ENCODE peak calls at places on chromosomes 12 and 14, in nine cellular contexts. One of them, this sample, is unnamed.

GRCh38 chr14:87745507-87746118 is 247.4 kb downstream of the GALC start:
- DNase-seq in AG09309: no peak
- DNase-seq in brain microvascular endothelial cell: peak; percentile 0
- DNase-seq in AG04449: no peak
- DNase-seq in GM03348: peak; percentile 60
- DNase-seq in activated CD4-positive, alpha-beta T cell treated with anti-CD3 and anti-CD28 coated beads, Interleukin-2, amount 50 U/mL, for 48 hours: peak; percentile 2
- DNase-seq in lower leg skin: no peak
- DNase-seq in smooth muscle cell of the brain vasculature: no peak
- DNase-seq in CD4-positive, alpha-beta memory T cell: peak; percentile 1
- DNase-seq in this sample: no peak

GRCh38 chr12:122366685-122367475 is 55.6 kb downstream of the CLIP1 start:
- DNase-seq in GM03348: peak; percentile 90
- DNase-seq in brain microvascular endothelial cell: peak; percentile 86
- DNase-seq in lower leg skin: peak; percentile 80
- DNase-seq in CD4-positive, alpha-beta memory T cell: no peak
- DNase-seq in activated CD4-positive, alpha-beta T cell treated with anti-CD3 and anti-CD28 coated beads, Interleukin-2, amount 50 U/mL, for 48 hours: no peak
- DNase-seq in smooth muscle cell of the brain vasculature: peak; percentile 35
- DNase-seq in AG04449: peak; percentile 73
- DNase-seq in AG09309: peak; percentile 78
- DNase-seq in this sample: no peak

GRCh38 chr12:68334136-68334535 is 2.0 kb upstream of the MDM1 start:
- DNase-seq in brain microvascular endothelial cell: no peak
- DNase-seq in GM03348: no peak
- DNase-seq in smooth muscle cell of the brain vasculature: no peak
- DNase-seq in AG04449: no peak
- DNase-seq in activated CD4-positive, alpha-beta T cell treated with anti-CD3 and anti-CD28 coated beads, Interleukin-2, amount 50 U/mL, for 48 hours: peak; percentile 14
- DNase-seq in lower leg skin: no peak
- DNase-seq in AG09309: no peak
- DNase-seq in CD4-positive, alpha-beta memory T cell: peak; percentile 10
- DNase-seq in this sample: no peak

GRCh38 chr14:61668267-61668666 is 27.0 kb upstream of the HIF1A start:
- DNase-seq in GM03348: no peak
- DNase-seq in activated CD4-positive, alpha-beta T cell treated with anti-CD3 and anti-CD28 coated beads, Interleukin-2, amount 50 U/mL, for 48 hours: no peak
- DNase-seq in brain microvascular endothelial cell: no peak
- DNase-seq in CD4-positive, alpha-beta memory T cell: no peak
- DNase-seq in lower leg skin: no peak
- DNase-seq in smooth muscle cell of the brain vasculature: no peak
- DNase-seq in AG04449: no peak
- DNase-seq in AG09309: no peak
- DNase-seq in this sample: no peak

GRCh38 chr14:34733245-34733644 is 18.9 kb upstream of the CFL2 start:
- DNase-seq in activated CD4-positive, alpha-beta T cell treated with anti-CD3 and anti-CD28 coated beads, Interleukin-2, amount 50 U/mL, for 48 hours: no peak
- DNase-seq in brain microvascular endothelial cell: no peak
- DNase-seq in CD4-positive, alpha-beta memory T cell: no peak
- DNase-seq in lower leg skin: no peak
- DNase-seq in GM03348: peak; percentile 62
- DNase-seq in AG04449: no peak
- DNase-seq in smooth muscle cell of the brain vasculature: no peak
- DNase-seq in AG09309: no peak
- DNase-seq in this sample: no peak

GRCh38 chr12:8455281-8455680 is 481 bp upstream of the CLEC6A start:
- DNase-seq in lower leg skin: no peak
- DNase-seq in brain microvascular endothelial cell: no peak
- DNase-seq in activated CD4-positive, alpha-beta T cell treated with anti-CD3 and anti-CD28 coated beads, Interleukin-2, amount 50 U/mL, for 48 hours: no peak
- DNase-seq in smooth muscle cell of the brain vasculature: no peak
- DNase-seq in CD4-positive, alpha-beta memory T cell: no peak
- DNase-seq in AG04449: no peak
- DNase-seq in AG09309: no peak
- DNase-seq in GM03348: no peak
- DNase-seq in this sample: no peak

GRCh38 chr12:93020225-93020997 is 91.3 kb upstream of the EEA1 start:
- DNase-seq in lower leg skin: no peak
- DNase-seq in GM03348: no peak
- DNase-seq in CD4-positive, alpha-beta memory T cell: no peak
- DNase-seq in AG04449: no peak
- DNase-seq in AG09309: no peak
- DNase-seq in brain microvascular endothelial cell: no peak
- DNase-seq in activated CD4-positive, alpha-beta T cell treated with anti-CD3 and anti-CD28 coated beads, Interleukin-2, amount 50 U/mL, for 48 hours: no peak
- DNase-seq in smooth muscle cell of the brain vasculature: no peak
- DNase-seq in this sample: no peak

GRCh38 chr12:10363922-10364838 is 25.7 kb downstream of the KLRK1 start:
- DNase-seq in activated CD4-positive, alpha-beta T cell treated with anti-CD3 and anti-CD28 coated beads, Interleukin-2, amount 50 U/mL, for 48 hours: peak; percentile 19
- DNase-seq in smooth muscle cell of the brain vasculature: no peak
- DNase-seq in AG04449: no peak
- DNase-seq in CD4-positive, alpha-beta memory T cell: peak; percentile 35
- DNase-seq in brain microvascular endothelial cell: peak; percentile 36
- DNase-seq in AG09309: no peak
- DNase-seq in GM03348: peak; percentile 38
- DNase-seq in lower leg skin: no peak
- DNase-seq in this sample: no peak

GRCh38 chr12:130872179-130873096 is 572 bp downstream of the RAN start:
- DNase-seq in activated CD4-positive, alpha-beta T cell treated with anti-CD3 and anti-CD28 coated beads, Interleukin-2, amount 50 U/mL, for 48 hours: peak; percentile 40
- DNase-seq in CD4-positive, alpha-beta memory T cell: peak; percentile 56
- DNase-seq in brain microvascular endothelial cell: no peak
- DNase-seq in smooth muscle cell of the brain vasculature: no peak
- DNase-seq in GM03348: peak; percentile 74
- DNase-seq in AG04449: no peak
- DNase-seq in AG09309: no peak
- DNase-seq in lower leg skin: no peak
- DNase-seq in this sample: peak; percentile 30

GRCh38 chr12:76030378-76031080 is 1.0 kb downstream of the PHLDA1 start:
- DNase-seq in CD4-positive, alpha-beta memory T cell: peak; percentile 67
- DNase-seq in activated CD4-positive, alpha-beta T cell treated with anti-CD3 and anti-CD28 coated beads, Interleukin-2, amount 50 U/mL, for 48 hours: peak; percentile 68
- DNase-seq in smooth muscle cell of the brain vasculature: no peak
- DNase-seq in AG04449: no peak
- DNase-seq in AG09309: no peak
- DNase-seq in brain microvascular endothelial cell: peak; percentile 30
- DNase-seq in lower leg skin: peak; percentile 88
- DNase-seq in GM03348: peak; percentile 41
- DNase-seq in this sample: no peak

GRCh38 chr12:6736754-6737153 is 12.9 kb downstream of the COPS7A start:
- DNase-seq in AG04449: no peak
- DNase-seq in CD4-positive, alpha-beta memory T cell: no peak
- DNase-seq in smooth muscle cell of the brain vasculature: no peak
- DNase-seq in activated CD4-positive, alpha-beta T cell treated with anti-CD3 and anti-CD28 coated beads, Interleukin-2, amount 50 U/mL, for 48 hours: no peak
- DNase-seq in AG09309: no peak
- DNase-seq in lower leg skin: no peak
- DNase-seq in GM03348: no peak
- DNase-seq in brain microvascular endothelial cell: no peak
- DNase-seq in this sample: no peak

GRCh38 chr12:115207216-115207915 is 523.4 kb upstream of the TBX3 start:
- DNase-seq in activated CD4-positive, alpha-beta T cell treated with anti-CD3 and anti-CD28 coated beads, Interleukin-2, amount 50 U/mL, for 48 hours: no peak
- DNase-seq in smooth muscle cell of the brain vasculature: no peak
- DNase-seq in GM03348: no peak
- DNase-seq in AG09309: no peak
- DNase-seq in AG04449: no peak
- DNase-seq in lower leg skin: no peak
- DNase-seq in CD4-positive, alpha-beta memory T cell: no peak
- DNase-seq in brain microvascular endothelial cell: no peak
- DNase-seq in this sample: no peak

GRCh38 chr12:85626031-85626781 is 210.0 kb downstream of the RASSF9 start:
- DNase-seq in smooth muscle cell of the brain vasculature: no peak
- DNase-seq in AG09309: peak; percentile 47
- DNase-seq in AG04449: peak; percentile 21
- DNase-seq in activated CD4-positive, alpha-beta T cell treated with anti-CD3 and anti-CD28 coated beads, Interleukin-2, amount 50 U/mL, for 48 hours: no peak
- DNase-seq in CD4-positive, alpha-beta memory T cell: no peak
- DNase-seq in brain microvascular endothelial cell: peak; percentile 64
- DNase-seq in GM03348: peak; percentile 74
- DNase-seq in lower leg skin: no peak
- DNase-seq in this sample: no peak

GRCh38 chr14:63840981-63841380 is 11.8 kb upstream of the SYNE2 start:
- DNase-seq in GM03348: no peak
- DNase-seq in activated CD4-positive, alpha-beta T cell treated with anti-CD3 and anti-CD28 coated beads, Interleukin-2, amount 50 U/mL, for 48 hours: peak; percentile 48
- DNase-seq in smooth muscle cell of the brain vasculature: no peak
- DNase-seq in CD4-positive, alpha-beta memory T cell: peak; percentile 64
- DNase-seq in AG04449: no peak
- DNase-seq in AG09309: no peak
- DNase-seq in lower leg skin: no peak
- DNase-seq in brain microvascular endothelial cell: no peak
- DNase-seq in this sample: no peak

GRCh38 chr12:66648336-66648735 is 30.5 kb downstream of the GRIP1 start:
- DNase-seq in activated CD4-positive, alpha-beta T cell treated with anti-CD3 and anti-CD28 coated beads, Interleukin-2, amount 50 U/mL, for 48 hours: no peak
- DNase-seq in smooth muscle cell of the brain vasculature: no peak
- DNase-seq in CD4-positive, alpha-beta memory T cell: no peak
- DNase-seq in lower leg skin: no peak
- DNase-seq in AG04449: no peak
- DNase-seq in GM03348: no peak
- DNase-seq in AG09309: no peak
- DNase-seq in brain microvascular endothelial cell: no peak
- DNase-seq in this sample: no peak

GRCh38 chr14:54259821-54260220 is 137.0 kb upstream of the CDKN3 start:
- DNase-seq in activated CD4-positive, alpha-beta T cell treated with anti-CD3 and anti-CD28 coated beads, Interleukin-2, amount 50 U/mL, for 48 hours: no peak
- DNase-seq in GM03348: no peak
- DNase-seq in brain microvascular endothelial cell: no peak
- DNase-seq in lower leg skin: no peak
- DNase-seq in AG04449: no peak
- DNase-seq in CD4-positive, alpha-beta memory T cell: no peak
- DNase-seq in smooth muscle cell of the brain vasculature: no peak
- DNase-seq in AG09309: no peak
- DNase-seq in this sample: no peak

GRCh38 chr12:123931686-123932321 is 40.8 kb downstream of the CCDC92 start:
- DNase-seq in smooth muscle cell of the brain vasculature: no peak
- DNase-seq in AG09309: no peak
- DNase-seq in CD4-positive, alpha-beta memory T cell: peak; percentile 74
- DNase-seq in brain microvascular endothelial cell: no peak
- DNase-seq in activated CD4-positive, alpha-beta T cell treated with anti-CD3 and anti-CD28 coated beads, Interleukin-2, amount 50 U/mL, for 48 hours: peak; percentile 16
- DNase-seq in AG04449: no peak
- DNase-seq in lower leg skin: no peak
- DNase-seq in GM03348: no peak
- DNase-seq in this sample: peak; percentile 44

GRCh38 chr12:26130728-26131127 is 5.9 kb upstream of the BHLHE41 start:
- DNase-seq in activated CD4-positive, alpha-beta T cell treated with anti-CD3 and anti-CD28 coated beads, Interleukin-2, amount 50 U/mL, for 48 hours: no peak
- DNase-seq in AG09309: no peak
- DNase-seq in CD4-positive, alpha-beta memory T cell: no peak
- DNase-seq in lower leg skin: no peak
- DNase-seq in AG04449: no peak
- DNase-seq in GM03348: no peak
- DNase-seq in smooth muscle cell of the brain vasculature: no peak
- DNase-seq in brain microvascular endothelial cell: no peak
- DNase-seq in this sample: no peak

GRCh38 chr12:646303-647038 is 16.8 kb downstream of the NINJ2 start:
- DNase-seq in lower leg skin: no peak
- DNase-seq in activated CD4-positive, alpha-beta T cell treated with anti-CD3 and anti-CD28 coated beads, Interleukin-2, amount 50 U/mL, for 48 hours: no peak
- DNase-seq in AG04449: no peak
- DNase-seq in brain microvascular endothelial cell: no peak
- DNase-seq in CD4-positive, alpha-beta memory T cell: no peak
- DNase-seq in AG09309: no peak
- DNase-seq in smooth muscle cell of the brain vasculature: no peak
- DNase-seq in GM03348: peak; percentile 66
- DNase-seq in this sample: peak; percentile 54

GRCh38 chr12:56718636-56719035 is 6.5 kb downstream of the NACA start:
- DNase-seq in activated CD4-positive, alpha-beta T cell treated with anti-CD3 and anti-CD28 coated beads, Interleukin-2, amount 50 U/mL, for 48 hours: no peak
- DNase-seq in lower leg skin: peak; percentile 15
- DNase-seq in AG04449: no peak
- DNase-seq in brain microvascular endothelial cell: no peak
- DNase-seq in GM03348: no peak
- DNase-seq in smooth muscle cell of the brain vasculature: no peak
- DNase-seq in CD4-positive, alpha-beta memory T cell: no peak
- DNase-seq in AG09309: no peak
- DNase-seq in this sample: no peak

GRCh38 chr12:106245767-106246166 is 2.1 kb downstream of the CKAP4 start:
- DNase-seq in AG09309: no peak
- DNase-seq in CD4-positive, alpha-beta memory T cell: no peak
- DNase-seq in smooth muscle cell of the brain vasculature: no peak
- DNase-seq in AG04449: no peak
- DNase-seq in GM03348: peak; percentile 76
- DNase-seq in activated CD4-positive, alpha-beta T cell treated with anti-CD3 and anti-CD28 coated beads, Interleukin-2, amount 50 U/mL, for 48 hours: no peak
- DNase-seq in lower leg skin: peak; percentile 90
- DNase-seq in brain microvascular endothelial cell: peak; percentile 56
- DNase-seq in this sample: peak; percentile 78

GRCh38 chr12:21502164-21502496 is 541 bp downstream of the GOLT1B start:
- DNase-seq in AG04449: no peak
- DNase-seq in lower leg skin: peak; percentile 86
- DNase-seq in activated CD4-positive, alpha-beta T cell treated with anti-CD3 and anti-CD28 coated beads, Interleukin-2, amount 50 U/mL, for 48 hours: peak; percentile 46
- DNase-seq in CD4-positive, alpha-beta memory T cell: no peak
- DNase-seq in smooth muscle cell of the brain vasculature: peak; percentile 9
- DNase-seq in brain microvascular endothelial cell: peak; percentile 34
- DNase-seq in GM03348: peak; percentile 55
- DNase-seq in AG09309: no peak
- DNase-seq in this sample: no peak

GRCh38 chr12:85633491-85633890 is 202.7 kb downstream of the RASSF9 start:
- DNase-seq in CD4-positive, alpha-beta memory T cell: no peak
- DNase-seq in smooth muscle cell of the brain vasculature: no peak
- DNase-seq in activated CD4-positive, alpha-beta T cell treated with anti-CD3 and anti-CD28 coated beads, Interleukin-2, amount 50 U/mL, for 48 hours: no peak
- DNase-seq in lower leg skin: no peak
- DNase-seq in GM03348: no peak
- DNase-seq in AG09309: no peak
- DNase-seq in AG04449: no peak
- DNase-seq in brain microvascular endothelial cell: no peak
- DNase-seq in this sample: no peak

GRCh38 chr12:113292091-113292490 is 42.8 kb downstream of the SLC8B1 start:
- DNase-seq in CD4-positive, alpha-beta memory T cell: no peak
- DNase-seq in GM03348: peak; percentile 87
- DNase-seq in brain microvascular endothelial cell: no peak
- DNase-seq in smooth muscle cell of the brain vasculature: no peak
- DNase-seq in lower leg skin: no peak
- DNase-seq in activated CD4-positive, alpha-beta T cell treated with anti-CD3 and anti-CD28 coated beads, Interleukin-2, amount 50 U/mL, for 48 hours: no peak
- DNase-seq in AG04449: peak; percentile 45
- DNase-seq in AG09309: peak; percentile 38
- DNase-seq in this sample: no peak

GRCh38 chr12:92408072-92408900 is 262.6 kb upstream of the BTG1 start:
- DNase-seq in activated CD4-positive, alpha-beta T cell treated with anti-CD3 and anti-CD28 coated beads, Interleukin-2, amount 50 U/mL, for 48 hours: peak; percentile 62
- DNase-seq in GM03348: peak; percentile 31
- DNase-seq in brain microvascular endothelial cell: peak; percentile 12
- DNase-seq in lower leg skin: no peak
- DNase-seq in AG04449: no peak
- DNase-seq in AG09309: no peak
- DNase-seq in smooth muscle cell of the brain vasculature: no peak
- DNase-seq in CD4-positive, alpha-beta memory T cell: peak; percentile 45
- DNase-seq in this sample: peak; percentile 51

GRCh38 chr12:113766133-113766879 is 199.8 kb downstream of the RBM19 start:
- DNase-seq in AG09309: no peak
- DNase-seq in AG04449: no peak
- DNase-seq in activated CD4-positive, alpha-beta T cell treated with anti-CD3 and anti-CD28 coated beads, Interleukin-2, amount 50 U/mL, for 48 hours: no peak
- DNase-seq in lower leg skin: no peak
- DNase-seq in smooth muscle cell of the brain vasculature: no peak
- DNase-seq in CD4-positive, alpha-beta memory T cell: no peak
- DNase-seq in GM03348: no peak
- DNase-seq in brain microvascular endothelial cell: no peak
- DNase-seq in this sample: no peak

GRCh38 chr12:84986586-84986985 is 49.5 kb downstream of the TSPAN19 start:
- DNase-seq in lower leg skin: no peak
- DNase-seq in CD4-positive, alpha-beta memory T cell: no peak
- DNase-seq in activated CD4-positive, alpha-beta T cell treated with anti-CD3 and anti-CD28 coated beads, Interleukin-2, amount 50 U/mL, for 48 hours: no peak
- DNase-seq in AG04449: no peak
- DNase-seq in smooth muscle cell of the brain vasculature: no peak
- DNase-seq in brain microvascular endothelial cell: no peak
- DNase-seq in GM03348: no peak
- DNase-seq in AG09309: no peak
- DNase-seq in this sample: no peak

GRCh38 chr14:56172571-56172971 is 54.4 kb downstream of the PELI2 start:
- DNase-seq in AG04449: no peak
- DNase-seq in CD4-positive, alpha-beta memory T cell: no peak
- DNase-seq in AG09309: peak; percentile 31
- DNase-seq in lower leg skin: no peak
- DNase-seq in brain microvascular endothelial cell: peak; percentile 61
- DNase-seq in GM03348: peak; percentile 67
- DNase-seq in activated CD4-positive, alpha-beta T cell treated with anti-CD3 and anti-CD28 coated beads, Interleukin-2, amount 50 U/mL, for 48 hours: no peak
- DNase-seq in smooth muscle cell of the brain vasculature: no peak
- DNase-seq in this sample: no peak

GRCh38 chr12:123269395-123269892 is 2.2 kb downstream of the CDK2AP1 start:
- DNase-seq in CD4-positive, alpha-beta memory T cell: peak; percentile 21
- DNase-seq in lower leg skin: peak; percentile 93
- DNase-seq in GM03348: peak; percentile 84
- DNase-seq in brain microvascular endothelial cell: peak; percentile 47
- DNase-seq in activated CD4-positive, alpha-beta T cell treated with anti-CD3 and anti-CD28 coated beads, Interleukin-2, amount 50 U/mL, for 48 hours: peak; percentile 38
- DNase-seq in AG04449: no peak
- DNase-seq in AG09309: peak; percentile 13
- DNase-seq in smooth muscle cell of the brain vasculature: no peak
- DNase-seq in this sample: no peak

GRCh38 chr12:93591137-93591868 is 18.8 kb downstream of the SOCS2 start:
- DNase-seq in activated CD4-positive, alpha-beta T cell treated with anti-CD3 and anti-CD28 coated beads, Interleukin-2, amount 50 U/mL, for 48 hours: peak; percentile 34
- DNase-seq in lower leg skin: peak; percentile 95
- DNase-seq in smooth muscle cell of the brain vasculature: no peak
- DNase-seq in GM03348: peak; percentile 88
- DNase-seq in AG09309: peak; percentile 67
- DNase-seq in AG04449: no peak
- DNase-seq in CD4-positive, alpha-beta memory T cell: peak; percentile 33
- DNase-seq in brain microvascular endothelial cell: peak; percentile 93
- DNase-seq in this sample: peak; percentile 72

This sample was measured in lung.